ENCODE peak calls at places on chromosomes 4 and X, in six cellular contexts. Z is left lung; Y is CD8-positive, alpha-beta memory T cell; R is transverse colon; L is psoas muscle; A is neuronal stem cell. P is an unnamed sample.

GRCh38 chrX:9327747-9328145 is 137.1 kb upstream of the TBL1X start:
- DNase-seq in R (no peak), L (no peak), A (no peak), Z (no peak), Y (no peak), P (no peak)

GRCh38 chrX:153487590-153488071 is 7.1 kb upstream of the BGN start:
- DNase-seq in Z (no peak), Y (no peak), L (no peak), A (no peak), R (no peak), P (no peak)

GRCh38 chr4:180790471-180790870 is 1452.7 kb upstream of the TENM3 start:
- DNase-seq in A (no peak), Y (no peak), L (no peak), Z (no peak), R (no peak), P (no peak)

GRCh38 chr4:124685851-124686250 is 26.7 kb downstream of the ANKRD50 start:
- DNase-seq in L (no peak), A (no peak), Z (no peak), Y (no peak), R (no peak), P (no peak)

GRCh38 chr4:98509641-98510170 is 148.7 kb downstream of the TSPAN5 start:
- DNase-seq in A (no peak), Y (no peak), L (no peak), Z (no peak), R (no peak), P (no peak)

GRCh38 chr4:102843938-102844337 is 16.6 kb upstream of the UBE2D3 start:
- DNase-seq in A (no peak), Z (no peak), L (no peak), R (no peak), Y (no peak), P (no peak)

GRCh38 chr4:8647626-8648025 is 55.1 kb downstream of the CPZ start:
- DNase-seq in R (no peak), Y (no peak), L (no peak), Z (peak; percentile 54), A (no peak), P (no peak)

GRCh38 chr4:31343058-31343457 is 622.9 kb downstream of the PCDH7 start:
- DNase-seq in R (no peak), L (no peak), Y (no peak), A (peak; percentile 21), Z (no peak), P (no peak)

GRCh38 chr4:153988446-153988845 is 199.6 kb upstream of the SFRP2 start:
- DNase-seq in Y (no peak), A (no peak), R (no peak), Z (no peak), L (no peak), P (no peak)

GRCh38 chrX:47637546-47638195 is 7.9 kb upstream of the CFP start:
- DNase-seq in R (peak; percentile 28), L (no peak), A (no peak), Y (no peak), Z (peak; percentile 87), P (no peak)

GRCh38 chrX:9355739-9356138 is 109.1 kb upstream of the TBL1X start:
- DNase-seq in L (no peak), Z (no peak), A (no peak), R (no peak), Y (no peak), P (no peak)

GRCh38 chr4:48340276-48340904 is 939 bp upstream of the SLAIN2 start:
- DNase-seq in A (peak; percentile 40), L (no peak), R (peak; percentile 43), Y (no peak), Z (no peak), P (no peak)

GRCh38 chr4:42618018-42618417 is 38.9 kb downstream of the ATP8A1 start:
- DNase-seq in R (peak; percentile 57), A (no peak), L (no peak), Z (no peak), Y (no peak), P (no peak)

GRCh38 chr4:87058272-87059073 is 123.7 kb downstream of the AFF1 start:
- DNase-seq in Y (no peak), A (no peak), L (no peak), Z (no peak), R (no peak), P (peak; percentile 78)

GRCh38 chr4:54229631-54230478 is 762 bp downstream of the PDGFRA start:
- DNase-seq in R (no peak), A (peak; percentile 2), Y (no peak), Z (peak; percentile 82), L (peak; percentile 48), P (no peak)

DNA sequence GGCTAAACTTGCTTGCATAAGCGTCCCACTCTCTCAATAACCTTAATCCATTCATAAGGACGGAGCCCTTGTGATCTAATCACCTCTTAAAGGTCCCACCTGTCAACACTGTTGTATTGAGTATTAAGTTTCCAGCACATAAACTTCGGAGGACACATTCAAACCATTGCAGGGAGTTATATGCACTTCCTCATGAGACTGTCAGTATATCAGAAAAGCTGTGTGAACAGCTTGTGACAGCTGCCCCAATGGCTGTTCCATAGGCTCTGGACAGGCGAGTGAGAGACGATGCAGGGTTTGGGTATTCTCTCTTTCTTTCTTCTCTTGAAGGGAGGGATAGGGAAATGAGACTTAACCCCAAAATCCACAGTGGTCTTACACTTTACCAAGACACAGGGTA is 64.2 kb upstream of the RPL34 start:
- DNase-seq in Y (no peak), A (no peak), R (no peak), L (no peak), Z (no peak), P (no peak)
- H3K27ac ChIP-seq in Y (no peak overlapping the region), A (no peak overlapping the region), R (no peak overlapping the region), L (no peak overlapping the region), Z (no peak overlapping the region), P (no peak overlapping the region)

DNA sequence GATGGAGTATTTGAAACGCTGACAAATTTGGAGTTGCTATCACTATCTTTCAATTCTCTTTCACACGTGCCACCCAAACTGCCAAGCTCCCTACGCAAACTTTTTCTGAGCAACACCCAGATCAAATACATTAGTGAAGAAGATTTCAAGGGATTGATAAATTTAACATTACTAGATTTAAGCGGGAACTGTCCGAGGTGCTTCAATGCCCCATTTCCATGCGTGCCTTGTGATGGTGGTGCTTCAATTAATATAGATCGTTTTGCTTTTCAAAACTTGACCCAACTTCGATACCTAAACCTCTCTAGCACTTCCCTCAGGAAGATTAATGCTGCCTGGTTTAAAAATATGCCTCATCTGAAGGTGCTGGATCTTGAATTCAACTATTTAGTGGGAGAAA is 13.2 kb downstream of the TLR8 start:
- DNase-seq in Z (no peak), A (no peak), R (no peak), L (no peak), Y (no peak), P (no peak)
- H3K27ac ChIP-seq in Z (no peak overlapping the region), A (no peak overlapping the region), R (no peak overlapping the region), L (no peak overlapping the region), Y (no peak overlapping the region), P (no peak overlapping the region)

GRCh38 chrX:136768469-136769084 is 12.2 kb downstream of the ARHGEF6 start:
- DNase-seq in Z (no peak), L (peak; percentile 87), R (peak; percentile 37), A (no peak), Y (no peak), P (no peak)
- H3K27ac ChIP-seq in Z (peak overlapping the region; percentile 92), L (peak overlapping the region; percentile 95), R (peak overlapping the region; percentile 84), A (no peak overlapping the region), Y (no peak overlapping the region), P (no peak overlapping the region)

DNA sequence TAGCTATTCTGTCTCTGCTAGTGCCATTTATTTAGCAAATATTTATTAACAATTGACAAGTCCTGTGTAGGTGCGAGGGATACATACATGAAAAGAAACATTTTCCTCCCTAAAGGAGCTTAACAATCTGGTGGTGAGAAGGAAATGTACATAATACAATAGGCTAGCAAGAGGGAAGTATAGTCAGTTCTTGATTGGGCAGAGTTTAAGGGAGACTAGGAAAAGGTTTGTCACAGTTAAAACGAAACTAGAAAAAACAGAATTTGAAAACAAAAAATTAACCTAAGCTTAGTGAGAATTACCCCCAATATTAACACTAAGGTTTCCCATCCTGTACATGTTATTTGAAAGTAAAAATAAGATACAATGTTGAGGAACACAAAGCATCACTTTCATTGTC is 8.6 kb upstream of the MAML3 start:
- DNase-seq in A (no peak), R (no peak), Z (no peak), Y (no peak), L (no peak), P (no peak)
- H3K27ac ChIP-seq in A (no peak overlapping the region), R (no peak overlapping the region), Z (no peak overlapping the region), Y (no peak overlapping the region), L (no peak overlapping the region), P (no peak overlapping the region)

GRCh38 chr4:128444544-128445302 is 157.1 kb upstream of the PGRMC2 start:
- DNase-seq in Y (no peak), L (no peak), Z (no peak), A (no peak), R (no peak), P (no peak)
- H3K27ac ChIP-seq in Y (no peak overlapping the region), L (no peak overlapping the region), Z (no peak overlapping the region), A (no peak overlapping the region), R (no peak overlapping the region), P (no peak overlapping the region)

DNA sequence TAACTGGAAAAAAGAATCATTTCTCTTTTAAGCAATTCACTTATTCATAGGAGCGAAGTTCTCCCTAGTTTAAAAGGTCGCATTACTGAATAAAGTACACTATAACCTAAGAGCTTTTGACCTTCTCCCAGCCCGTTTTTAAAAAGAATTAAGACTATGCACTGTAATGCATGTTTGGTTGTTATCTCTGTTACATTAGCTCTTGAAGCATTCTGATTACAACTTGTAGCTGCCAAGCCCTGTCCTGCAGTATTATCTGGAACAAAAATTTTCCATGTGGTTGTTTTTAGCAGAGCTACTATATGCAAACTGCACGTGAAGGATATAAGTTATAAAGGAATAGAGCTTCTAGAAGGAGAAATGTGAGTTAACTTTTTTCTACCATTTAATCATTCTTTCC is 8.1 kb downstream of the GAB1 start:
- DNase-seq in Y (no peak), L (no peak), A (no peak), R (no peak), Z (no peak), P (no peak)
- H3K27ac ChIP-seq in Y (no peak overlapping the region), L (peak overlapping the region; percentile 68), A (no peak overlapping the region), R (peak overlapping the region; percentile 52), Z (no peak overlapping the region), P (no peak overlapping the region)

GRCh38 chrX:57906790-57907189 is 3.5 kb downstream of the ZXDA start:
- DNase-seq in R (no peak), L (no peak), A (no peak), Y (no peak), Z (no peak), P (no peak)

GRCh38 chrX:57902633-57903032 is 7.6 kb downstream of the ZXDA start:
- DNase-seq in Z (no peak), Y (no peak), A (no peak), R (no peak), L (no peak), P (no peak)

GRCh38 chrX:57900961-57901360 is 9.3 kb downstream of the ZXDA start:
- DNase-seq in Y (no peak), R (no peak), L (no peak), A (no peak), Z (no peak), P (no peak)

GRCh38 chrX:57904481-57904880 is 5.8 kb downstream of the ZXDA start:
- DNase-seq in A (no peak), L (no peak), Z (no peak), R (no peak), Y (no peak), P (no peak)

GRCh38 chrX:57905141-57905540 is 5.1 kb downstream of the ZXDA start:
- DNase-seq in Z (no peak), R (no peak), Y (no peak), A (no peak), L (no peak), P (no peak)
- H3K27ac ChIP-seq in Z (no peak overlapping the region), R (peak overlapping the region; percentile 40), Y (no peak overlapping the region), A (no peak overlapping the region), L (peak overlapping the region; percentile 62), P (no peak overlapping the region)

P was measured in WERI-Rb-1.